ENCODE peak calls at places on chromosomes 7 and 10, in nine cellular contexts. One of them, this sample, is unnamed.

GRCh38 chr7:3598855-3599254 is 297.8 kb downstream of the SDK1 start:
- DNase-seq in HCT116: no peak
- DNase-seq in testis: no peak
- DNase-seq in adrenal gland: no peak
- DNase-seq in A549: no peak
- DNase-seq in stomach: no peak
- DNase-seq in suprapubic skin: no peak
- DNase-seq in heart left ventricle: no peak
- DNase-seq in sigmoid colon: no peak
- DNase-seq in this sample: no peak

GRCh38 chr10:103476046-103476768 is 2.8 kb downstream of the CALHM3 start:
- DNase-seq in sigmoid colon: no peak
- DNase-seq in testis: peak
- DNase-seq in suprapubic skin: no peak
- DNase-seq in A549: peak
- DNase-seq in HCT116: no peak
- DNase-seq in stomach: no peak
- DNase-seq in heart left ventricle: no peak
- DNase-seq in adrenal gland: no peak
- DNase-seq in this sample: no peak

GRCh38 chr10:87818505-87819273 is 663 bp upstream of the ATAD1 start:
- DNase-seq in stomach: peak
- DNase-seq in suprapubic skin: peak
- DNase-seq in heart left ventricle: no peak
- DNase-seq in A549: peak
- DNase-seq in adrenal gland: peak
- DNase-seq in testis: peak
- DNase-seq in sigmoid colon: peak
- DNase-seq in HCT116: no peak
- DNase-seq in this sample: peak

GRCh38 chr10:98589691-98590090 is 143.0 kb upstream of the HPS1 start:
- DNase-seq in A549: no peak
- DNase-seq in stomach: no peak
- DNase-seq in testis: no peak
- DNase-seq in HCT116: no peak
- DNase-seq in sigmoid colon: no peak
- DNase-seq in heart left ventricle: no peak
- DNase-seq in adrenal gland: no peak
- DNase-seq in suprapubic skin: no peak
- DNase-seq in this sample: no peak

GRCh38 chr7:138564365-138564764 is 104.3 kb downstream of the TRIM24 start:
- DNase-seq in adrenal gland: no peak
- DNase-seq in HCT116: no peak
- DNase-seq in heart left ventricle: no peak
- DNase-seq in suprapubic skin: no peak
- DNase-seq in A549: no peak
- DNase-seq in testis: no peak
- DNase-seq in stomach: peak
- DNase-seq in sigmoid colon: no peak
- DNase-seq in this sample: no peak

GRCh38 chr7:96397936-96398596 is 76.2 kb upstream of the SLC25A13 start:
- DNase-seq in sigmoid colon: no peak
- DNase-seq in A549: no peak
- DNase-seq in stomach: no peak
- DNase-seq in testis: no peak
- DNase-seq in suprapubic skin: no peak
- DNase-seq in HCT116: no peak
- DNase-seq in adrenal gland: no peak
- DNase-seq in heart left ventricle: no peak
- DNase-seq in this sample: no peak

GRCh38 chr10:84783386-84783785 is 455.0 kb downstream of the CCSER2 start:
- DNase-seq in A549: peak
- DNase-seq in testis: peak
- DNase-seq in suprapubic skin: no peak
- DNase-seq in stomach: no peak
- DNase-seq in heart left ventricle: no peak
- DNase-seq in sigmoid colon: no peak
- DNase-seq in HCT116: peak
- DNase-seq in adrenal gland: no peak
- DNase-seq in this sample: no peak

GRCh38 chr10:73848821-73849489 is 25.4 kb downstream of the CAMK2G start:
- DNase-seq in HCT116: peak
- DNase-seq in suprapubic skin: peak
- DNase-seq in A549: peak
- DNase-seq in adrenal gland: peak
- DNase-seq in sigmoid colon: peak
- DNase-seq in heart left ventricle: peak
- DNase-seq in stomach: peak
- DNase-seq in testis: peak
- DNase-seq in this sample: peak

GRCh38 chr10:31018977-31019376 is 12.7 kb downstream of the ZNF438 start:
- DNase-seq in A549: no peak
- DNase-seq in sigmoid colon: no peak
- DNase-seq in heart left ventricle: no peak
- DNase-seq in HCT116: no peak
- DNase-seq in adrenal gland: no peak
- DNase-seq in stomach: no peak
- DNase-seq in testis: no peak
- DNase-seq in suprapubic skin: no peak
- DNase-seq in this sample: no peak

GRCh38 chr7:18866359-18867036 is 250.9 kb downstream of the TWIST1 start:
- DNase-seq in testis: no peak
- DNase-seq in stomach: no peak
- DNase-seq in HCT116: peak
- DNase-seq in A549: peak
- DNase-seq in adrenal gland: peak
- DNase-seq in heart left ventricle: peak
- DNase-seq in sigmoid colon: peak
- DNase-seq in suprapubic skin: peak
- DNase-seq in this sample: peak

GRCh38 chr7:102434039-102434481 is 685 bp downstream of the ORAI2 start:
- DNase-seq in sigmoid colon: no peak
- DNase-seq in testis: no peak
- DNase-seq in suprapubic skin: no peak
- DNase-seq in heart left ventricle: no peak
- DNase-seq in stomach: no peak
- DNase-seq in adrenal gland: no peak
- DNase-seq in HCT116: no peak
- DNase-seq in A549: no peak
- DNase-seq in this sample: no peak

GRCh38 chr7:69739906-69740545 is 141.8 kb downstream of the AUTS2 start:
- DNase-seq in stomach: no peak
- DNase-seq in HCT116: no peak
- DNase-seq in adrenal gland: peak
- DNase-seq in suprapubic skin: no peak
- DNase-seq in sigmoid colon: peak
- DNase-seq in A549: no peak
- DNase-seq in testis: peak
- DNase-seq in heart left ventricle: peak
- DNase-seq in this sample: peak

GRCh38 chr7:155184923-155185322 is 112.8 kb upstream of the INSIG1 start:
- DNase-seq in HCT116: no peak
- DNase-seq in suprapubic skin: no peak
- DNase-seq in heart left ventricle: no peak
- DNase-seq in sigmoid colon: no peak
- DNase-seq in testis: no peak
- DNase-seq in stomach: no peak
- DNase-seq in adrenal gland: no peak
- DNase-seq in A549: no peak
- DNase-seq in this sample: no peak

GRCh38 chr7:149355390-149356048 is 93.5 kb downstream of the ZNF783 start:
- DNase-seq in sigmoid colon: no peak
- DNase-seq in suprapubic skin: no peak
- DNase-seq in heart left ventricle: no peak
- DNase-seq in testis: no peak
- DNase-seq in adrenal gland: no peak
- DNase-seq in stomach: no peak
- DNase-seq in A549: peak
- DNase-seq in HCT116: peak
- DNase-seq in this sample: no peak

GRCh38 chr10:132974886-132975881 is 32.8 kb upstream of the CFAP46 start:
- DNase-seq in sigmoid colon: peak
- DNase-seq in testis: no peak
- DNase-seq in stomach: no peak
- DNase-seq in adrenal gland: no peak
- DNase-seq in A549: no peak
- DNase-seq in heart left ventricle: no peak
- DNase-seq in HCT116: no peak
- DNase-seq in suprapubic skin: no peak
- DNase-seq in this sample: no peak

GRCh38 chr10:31975157-31975765 is 46.6 kb upstream of the ARHGAP12 start:
- DNase-seq in adrenal gland: no peak
- DNase-seq in testis: no peak
- DNase-seq in A549: no peak
- DNase-seq in stomach: no peak
- DNase-seq in heart left ventricle: no peak
- DNase-seq in suprapubic skin: no peak
- DNase-seq in sigmoid colon: no peak
- DNase-seq in HCT116: no peak
- DNase-seq in this sample: no peak

GRCh38 chr10:123156091-123156490 is 1.9 kb downstream of the BUB3 start:
- DNase-seq in A549: no peak
- DNase-seq in HCT116: no peak
- DNase-seq in heart left ventricle: no peak
- DNase-seq in sigmoid colon: no peak
- DNase-seq in adrenal gland: no peak
- DNase-seq in testis: no peak
- DNase-seq in suprapubic skin: no peak
- DNase-seq in stomach: no peak
- DNase-seq in this sample: no peak

GRCh38 chr10:123154943-123155505 is 822 bp downstream of the BUB3 start:
- DNase-seq in sigmoid colon: no peak
- DNase-seq in suprapubic skin: no peak
- DNase-seq in testis: peak
- DNase-seq in stomach: no peak
- DNase-seq in HCT116: peak
- DNase-seq in A549: peak
- DNase-seq in heart left ventricle: peak
- DNase-seq in adrenal gland: peak
- DNase-seq in this sample: peak

GRCh38 chr10:123157210-123157609 is 3.0 kb downstream of the BUB3 start:
- DNase-seq in stomach: no peak
- DNase-seq in sigmoid colon: no peak
- DNase-seq in HCT116: no peak
- DNase-seq in suprapubic skin: no peak
- DNase-seq in testis: no peak
- DNase-seq in adrenal gland: no peak
- DNase-seq in A549: no peak
- DNase-seq in heart left ventricle: no peak
- DNase-seq in this sample: no peak

GRCh38 chr10:123160311-123160980 is 6.2 kb downstream of the BUB3 start:
- DNase-seq in HCT116: no peak
- DNase-seq in A549: no peak
- DNase-seq in sigmoid colon: no peak
- DNase-seq in suprapubic skin: no peak
- DNase-seq in adrenal gland: no peak
- DNase-seq in testis: no peak
- DNase-seq in heart left ventricle: no peak
- DNase-seq in stomach: no peak
- DNase-seq in this sample: no peak

GRCh38 chr10:123158682-123159081 is 4.5 kb downstream of the BUB3 start:
- DNase-seq in adrenal gland: no peak
- DNase-seq in sigmoid colon: no peak
- DNase-seq in testis: no peak
- DNase-seq in stomach: no peak
- DNase-seq in heart left ventricle: no peak
- DNase-seq in A549: no peak
- DNase-seq in suprapubic skin: no peak
- DNase-seq in HCT116: no peak
- DNase-seq in this sample: no peak
- H3K4me3 ChIP-seq in adrenal gland: no peak
- H3K4me3 ChIP-seq in sigmoid colon: no peak
- H3K4me3 ChIP-seq in testis: no peak
- H3K4me3 ChIP-seq in stomach: no peak
- H3K4me3 ChIP-seq in heart left ventricle: no peak
- H3K4me3 ChIP-seq in A549: no peak
- H3K4me3 ChIP-seq in suprapubic skin: no peak
- H3K4me3 ChIP-seq in HCT116: no peak
- H3K4me3 ChIP-seq in this sample: no peak

GRCh38 chr10:27504007-27504890 is at the start of gene RAB18:
- DNase-seq in testis: peak
- DNase-seq in suprapubic skin: peak
- DNase-seq in adrenal gland: peak
- DNase-seq in A549: peak
- DNase-seq in stomach: peak
- DNase-seq in HCT116: peak
- DNase-seq in heart left ventricle: peak
- DNase-seq in sigmoid colon: peak
- DNase-seq in this sample: peak
- TF ChIP-seq POLR2A in testis: peak
- TF ChIP-seq POLR2A in suprapubic skin: peak
- TF ChIP-seq POLR2A in adrenal gland: peak
- TF ChIP-seq POLR2A in A549: peak
- TF ChIP-seq POLR2A in stomach: peak
- TF ChIP-seq POLR2A in HCT116: peak
- TF ChIP-seq POLR2A in heart left ventricle: no peak
- TF ChIP-seq POLR2A in sigmoid colon: peak
- TF ChIP-seq POLR2A in this sample: peak

GRCh38 chr10:23448802-23449570 is 10.1 kb downstream of the OTUD1 start:
- DNase-seq in testis: no peak
- DNase-seq in heart left ventricle: no peak
- DNase-seq in sigmoid colon: no peak
- DNase-seq in adrenal gland: no peak
- DNase-seq in stomach: no peak
- DNase-seq in A549: no peak
- DNase-seq in HCT116: no peak
- DNase-seq in suprapubic skin: no peak
- DNase-seq in this sample: no peak
- H3K4me3 ChIP-seq in testis: no peak
- H3K4me3 ChIP-seq in heart left ventricle: no peak
- H3K4me3 ChIP-seq in sigmoid colon: no peak
- H3K4me3 ChIP-seq in adrenal gland: no peak
- H3K4me3 ChIP-seq in stomach: no peak
- H3K4me3 ChIP-seq in A549: no peak
- H3K4me3 ChIP-seq in HCT116: no peak
- H3K4me3 ChIP-seq in suprapubic skin: no peak
- H3K4me3 ChIP-seq in this sample: no peak

DNA sequence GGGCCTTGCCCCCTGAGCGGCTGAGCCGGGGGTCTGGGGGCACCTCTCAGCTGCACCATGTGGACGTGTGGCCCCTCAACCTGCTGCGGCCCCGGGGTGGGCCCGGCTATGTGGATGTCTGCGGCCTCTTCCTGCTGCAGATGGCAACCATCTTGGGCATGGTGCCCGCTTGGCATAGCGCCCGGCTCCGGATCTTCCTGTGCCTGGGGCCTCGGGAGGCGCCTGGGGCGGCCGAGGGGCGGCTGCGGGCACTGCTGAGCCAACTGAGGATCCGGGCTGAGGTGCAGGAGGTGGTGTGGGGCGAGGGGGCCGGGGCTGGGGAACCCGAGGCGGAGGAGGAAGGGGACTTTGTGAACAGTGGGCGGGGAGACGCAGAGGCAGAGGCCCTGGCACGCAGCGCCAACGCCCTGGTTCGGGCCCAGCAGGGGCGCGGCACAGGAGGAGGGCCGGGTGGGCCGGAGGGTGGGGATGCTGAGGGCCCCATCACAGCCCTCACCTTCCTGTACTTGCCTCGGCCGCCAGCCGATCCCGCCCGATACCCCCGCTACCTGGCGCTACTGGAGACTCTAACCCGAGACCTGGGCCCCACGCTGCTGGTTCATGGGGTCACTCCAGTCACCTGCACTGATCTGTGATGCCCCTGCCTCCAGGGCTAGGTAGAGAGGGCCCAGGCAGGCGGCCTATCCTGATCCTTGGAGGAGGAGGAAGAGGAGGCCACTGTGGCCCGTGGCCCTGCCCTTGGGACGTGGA is 1.0 kb upstream of the TRIP6 start:
- DNase-seq in HCT116: peak
- DNase-seq in heart left ventricle: peak
- DNase-seq in stomach: peak
- DNase-seq in testis: peak
- DNase-seq in A549: no peak
- DNase-seq in suprapubic skin: peak
- DNase-seq in sigmoid colon: peak
- DNase-seq in adrenal gland: peak
- DNase-seq in this sample: peak
- TF ChIP-seq POLR2A in HCT116: peak
- TF ChIP-seq POLR2A in heart left ventricle: no peak
- TF ChIP-seq POLR2A in stomach: no peak
- TF ChIP-seq POLR2A in testis: no peak
- TF ChIP-seq POLR2A in A549: no peak
- TF ChIP-seq POLR2A in suprapubic skin: no peak
- TF ChIP-seq POLR2A in sigmoid colon: peak
- TF ChIP-seq POLR2A in adrenal gland: no peak
- TF ChIP-seq POLR2A in this sample: peak

This sample was measured in transverse colon.